ENCODE peak calls at places on chromosomes 12 and 14, in four cellular contexts. W is K562, Q is GM12878, P is HepG2. C is an unnamed sample.

GRCh38 chr12:53052419-53053222 is 2.8 kb downstream of the TNS2 start:
- DNase-seq in P (no peak), Q (no peak), W (no peak), C (no peak)

GRCh38 chr14:76762617-76763361 is 1.5 kb downstream of the VASH1 start:
- DNase-seq in Q (no peak), P (no peak), W (no peak), C (no peak)

GRCh38 chr12:78209851-78210493 is 379.3 kb downstream of the NAV3 start:
- DNase-seq in Q (no peak), W (no peak), P (no peak), C (no peak)

GRCh38 chr12:1912580-1913376 is 5.7 kb downstream of the CACNA2D4 start:
- DNase-seq in Q (no peak), P (no peak), W (no peak), C (peak; percentile 2)

GRCh38 chr14:78997811-78998210 is 827.6 kb downstream of the NRXN3 start:
- DNase-seq in Q (no peak), P (no peak), W (no peak), C (no peak)

GRCh38 chr14:99892406-99892805 is 99.2 kb downstream of the EML1 start:
- DNase-seq in P (no peak), W (no peak), Q (no peak), C (no peak)

GRCh38 chr12:32921397-32921796 is 24.8 kb upstream of the PKP2 start:
- DNase-seq in P (no peak), Q (no peak), W (no peak), C (no peak)

GRCh38 chr14:81980601-81981310 is 447.1 kb upstream of the SEL1L start:
- DNase-seq in Q (no peak), P (peak; percentile 25), W (no peak), C (no peak)

GRCh38 chr12:3218150-3218845 is 141.1 kb downstream of the TSPAN9 start:
- DNase-seq in Q (no peak), W (no peak), P (no peak), C (peak; percentile 28)

GRCh38 chr12:93571854-93572711 is at the start of gene SOCS2:
- DNase-seq in Q (no peak), P (no peak), W (peak; percentile 60), C (peak; percentile 51)

GRCh38 chr14:69913686-69914085 is 34.5 kb downstream of the SMOC1 start:
- DNase-seq in P (no peak), Q (no peak), W (no peak), C (no peak)

GRCh38 chr14:29321646-29322045 is 555.1 kb downstream of the FOXG1 start:
- DNase-seq in Q (no peak), P (no peak), W (no peak), C (no peak)

GRCh38 chr12:84910549-84911241 is 1.9 kb downstream of the SLC6A15 start:
- DNase-seq in Q (no peak), P (no peak), W (no peak), C (peak; percentile 16)

GRCh38 chr14:59520224-59520623 is 35.9 kb downstream of the JKAMP start:
- DNase-seq in Q (no peak), P (no peak), W (no peak), C (no peak)

DNA sequence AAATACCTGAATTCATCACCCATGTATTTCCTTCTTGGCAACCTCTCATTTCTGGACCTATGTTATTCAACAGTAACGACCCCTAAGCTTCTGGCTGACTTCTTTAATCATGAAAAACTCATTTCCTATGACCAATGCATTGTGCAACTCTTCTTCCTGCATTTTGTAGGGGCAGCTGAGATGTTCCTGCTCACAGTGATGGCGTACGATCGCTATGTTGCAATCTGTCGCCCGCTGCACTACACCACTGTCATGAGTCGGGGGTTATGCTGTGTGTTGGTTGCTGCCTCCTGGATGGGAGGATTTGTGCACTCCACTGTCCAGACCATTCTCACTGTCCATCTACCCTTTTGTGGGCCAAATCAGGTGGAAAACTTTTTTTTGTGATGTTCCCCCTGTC is 356 bp downstream of the OR4Q2 start:
- DNase-seq in W (no peak), P (no peak), Q (no peak), C (no peak)
- TF ChIP-seq TARDBP in W (no peak), P (no peak), Q (no peak), C (no peak)

GRCh38 chr14:90783344-90783743 is 32.9 kb downstream of the TTC7B start:
- DNase-seq in P (no peak), Q (no peak), W (no peak), C (no peak)

GRCh38 chr14:90782892-90783291 is 33.3 kb downstream of the TTC7B start:
- DNase-seq in W (no peak), Q (no peak), P (no peak), C (no peak)

GRCh38 chr14:90781876-90782275 is 34.4 kb downstream of the TTC7B start:
- DNase-seq in W (no peak), P (no peak), Q (no peak), C (no peak)

GRCh38 chr14:90780519-90780918 is 35.7 kb downstream of the TTC7B start:
- DNase-seq in Q (no peak), P (no peak), W (no peak), C (no peak)

DNA sequence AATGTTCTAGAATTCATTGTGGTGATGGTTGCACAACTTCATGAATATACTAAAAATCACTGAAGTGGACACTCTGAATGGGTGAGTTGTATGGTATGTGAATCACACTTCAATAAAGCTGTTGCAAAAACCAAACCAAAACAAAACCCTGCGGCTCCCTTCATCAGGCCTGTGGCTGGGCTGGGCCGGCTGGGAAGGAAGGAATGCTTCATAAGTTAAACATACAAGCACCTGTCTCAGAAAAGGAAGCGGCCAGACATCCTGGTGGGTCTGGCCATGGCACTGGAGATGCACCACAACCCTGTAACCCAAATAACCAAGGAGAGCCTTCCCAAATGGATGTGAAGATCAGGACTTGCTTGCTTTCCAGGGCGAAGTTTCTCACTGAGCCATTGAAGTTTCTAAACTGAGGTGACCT is 34.9 kb downstream of the TTC7B start:
- DNase-seq in P (no peak), Q (no peak), W (no peak), C (no peak)
- TF ChIP-seq TARDBP in P (no peak), Q (no peak), W (no peak), C (no peak)

GRCh38 chr12:131735863-131736806 is 25.2 kb downstream of the SFSWAP start:
- DNase-seq in Q (no peak), W (no peak), P (no peak), C (no peak)

GRCh38 chr12:131732996-131733615 is 22.2 kb downstream of the SFSWAP start:
- DNase-seq in P (no peak), Q (no peak), W (no peak), C (no peak)

GRCh38 chr12:131735153-131735456 is 24.2 kb downstream of the SFSWAP start:
- DNase-seq in Q (no peak), P (no peak), W (no peak), C (no peak)

GRCh38 chr12:131733874-131734273 is 23.0 kb downstream of the SFSWAP start:
- DNase-seq in W (no peak), Q (no peak), P (no peak), C (no peak)

DNA sequence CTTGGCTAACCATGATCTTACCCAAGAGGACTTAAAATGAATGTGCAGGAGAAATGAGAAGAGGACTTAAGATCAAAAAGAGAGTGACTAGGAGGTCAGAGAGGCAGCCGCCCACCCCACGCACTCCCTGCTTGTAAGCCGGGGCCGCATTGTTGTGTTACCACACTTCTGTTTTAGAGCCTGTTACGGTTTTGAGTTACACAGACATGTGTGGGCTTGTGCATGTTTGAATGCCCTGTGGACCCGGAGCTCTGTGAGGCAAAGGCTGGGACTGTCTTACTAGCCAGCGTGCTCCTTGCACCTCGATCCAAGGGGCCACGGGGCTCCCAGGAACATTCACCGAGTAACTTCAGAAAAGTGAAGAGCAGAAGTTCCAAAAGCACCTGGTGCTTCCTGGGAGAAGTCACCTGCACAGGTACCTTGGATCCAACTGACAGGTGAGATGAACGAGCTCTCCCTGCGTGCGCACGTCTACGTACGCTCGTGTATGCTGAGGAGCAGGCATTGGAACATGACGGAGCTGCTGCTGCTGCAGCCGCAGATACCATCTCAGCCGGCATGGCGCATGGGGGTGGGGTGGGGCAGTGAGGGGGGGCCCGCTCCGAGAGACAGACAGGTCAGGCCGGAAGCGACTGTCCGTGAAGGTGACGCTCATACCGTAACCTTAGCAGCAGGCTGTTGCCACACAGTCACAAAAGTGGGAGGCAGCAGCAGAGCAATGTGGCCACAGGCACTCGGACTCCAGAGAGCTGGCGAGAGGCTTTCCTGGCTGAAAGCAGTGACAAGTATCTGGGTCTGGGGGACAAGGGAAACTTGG is 23.7 kb downstream of the SFSWAP start:
- DNase-seq in Q (no peak), P (no peak), W (no peak), C (no peak)
- TF ChIP-seq TARDBP in Q (no peak), P (no peak), W (no peak), C (no peak)

GRCh38 chr14:38254565-38255407 is 1.1 kb downstream of the CLEC14A start:
- DNase-seq in P (no peak), W (no peak), Q (no peak), C (no peak)
- TF ChIP-seq TARDBP in P (no peak), W (no peak), Q (no peak), C (no peak)

DNA sequence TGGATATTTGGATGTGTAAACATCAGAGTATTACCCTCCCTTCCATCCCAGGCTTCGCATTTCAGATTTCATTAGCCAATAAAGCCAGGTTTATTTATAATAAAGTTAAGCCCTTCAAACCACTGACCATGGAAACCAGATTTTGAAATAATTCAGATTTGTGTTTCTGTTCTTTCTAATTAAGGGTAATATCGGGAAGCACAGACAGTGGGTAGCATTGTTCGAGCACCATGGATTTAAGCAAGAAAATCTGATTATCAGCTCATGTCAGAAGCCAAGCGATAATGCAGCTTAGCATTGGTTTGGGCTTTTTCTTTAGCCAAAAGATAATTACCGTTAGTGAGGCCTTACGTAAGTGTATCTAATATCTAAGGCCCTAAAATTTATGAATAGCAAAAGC is 116.1 kb downstream of the C12orf42 start:
- DNase-seq in P (no peak), Q (no peak), W (no peak), C (no peak)
- TF ChIP-seq TARDBP in P (no peak), Q (no peak), W (no peak), C (no peak)

GRCh38 chr12:132305991-132306884 is 23.2 kb downstream of the GALNT9 start:
- DNase-seq in Q (no peak), P (no peak), W (no peak), C (no peak)

GRCh38 chr12:132308311-132309161 is 20.9 kb downstream of the GALNT9 start:
- DNase-seq in Q (no peak), P (no peak), W (no peak), C (no peak)

GRCh38 chr12:132302466-132303358 is 26.7 kb downstream of the GALNT9 start:
- DNase-seq in Q (no peak), P (no peak), W (no peak), C (no peak)

GRCh38 chr12:132306885-132307191 is 22.6 kb downstream of the GALNT9 start:
- DNase-seq in Q (no peak), W (no peak), P (no peak), C (no peak)

GRCh38 chr12:132305560-132305966 is 23.8 kb downstream of the GALNT9 start:
- DNase-seq in Q (no peak), P (no peak), W (no peak), C (no peak)
- TF ChIP-seq TARDBP in Q (no peak), P (no peak), W (no peak), C (no peak)

C was measured in HEK293T.